ENCODE peak calls at places on chromosome 7, in five cellular contexts. K is lower leg skin, F is AG04450, N is Calu3, L is AG09319. J is an unnamed sample.

GRCh38 chr7:44685723-44686122 is 62.9 kb upstream of the ZMIZ2 start:
- DNase-seq in K (no peak), F (no peak), N (no peak), L (no peak), J (no peak)

GRCh38 chr7:151390594-151391357 is 19.1 kb downstream of the WDR86 start:
- DNase-seq in K (no peak), F (no peak), N (no peak), L (no peak), J (no peak)

GRCh38 chr7:36686499-36686898 is 37.8 kb downstream of the AOAH start:
- DNase-seq in K (no peak), F (no peak), N (peak; percentile 28), L (no peak), J (no peak)

GRCh38 chr7:157684157-157684595 is 347.4 kb downstream of the DNAJB6 start:
- DNase-seq in K (peak; percentile 57), F (no peak), N (no peak), L (no peak), J (peak; percentile 6)

GRCh38 chr7:121288894-121289293 is 39.9 kb upstream of the WNT16 start:
- DNase-seq in K (no peak), F (peak; percentile 58), N (no peak), L (peak; percentile 43), J (no peak)

GRCh38 chr7:23680417-23681405 is 712 bp downstream of the FAM221A start:
- DNase-seq in K (peak; percentile 89), F (no peak), N (peak; percentile 89), L (no peak), J (peak; percentile 52)

GRCh38 chr7:33237034-33237433 is 107.7 kb downstream of the BBS9 start:
- DNase-seq in K (no peak), F (no peak), N (no peak), L (no peak), J (no peak)

GRCh38 chr7:149780056-149780455 is 6.7 kb upstream of the ZNF467 start:
- DNase-seq in K (no peak), F (no peak), N (no peak), L (no peak), J (no peak)

GRCh38 chr7:142528608-142529408 is 220.5 kb upstream of the PRSS1 start:
- DNase-seq in K (no peak), F (no peak), N (no peak), L (no peak), J (no peak)

GRCh38 chr7:110179037-110179436 is 911.9 kb upstream of the LRRN3 start:
- DNase-seq in K (no peak), F (no peak), N (no peak), L (no peak), J (no peak)

GRCh38 chr7:55971045-55971444 is 6.7 kb downstream of the NIPSNAP2 start:
- DNase-seq in K (peak; percentile 28), F (no peak), N (no peak), L (no peak), J (no peak)

GRCh38 chr7:120216947-120217346 is 56.0 kb upstream of the KCND2 start:
- DNase-seq in K (no peak), F (no peak), N (no peak), L (no peak), J (no peak)

GRCh38 chr7:98423043-98423442 is 22.2 kb upstream of the BAIAP2L1 start:
- DNase-seq in K (no peak), F (no peak), N (no peak), L (no peak), J (no peak)

GRCh38 chr7:40859076-40859475 is 724.3 kb downstream of the SUGCT start:
- DNase-seq in K (no peak), F (no peak), N (no peak), L (no peak), J (no peak)

GRCh38 chr7:29866490-29866930 is 60.2 kb downstream of the WIPF3 start:
- DNase-seq in K (no peak), F (no peak), N (no peak), L (no peak), J (peak; percentile 84)

GRCh38 chr7:36117201-36117840 is 35.7 kb upstream of the EEPD1 start:
- DNase-seq in K (no peak), F (no peak), N (no peak), L (no peak), J (no peak)

GRCh38 chr7:44580945-44581344 is 1.1 kb downstream of the TMED4 start:
- DNase-seq in K (peak; percentile 78), F (no peak), N (no peak), L (no peak), J (no peak)

GRCh38 chr7:52120908-52121307 is 804.3 kb upstream of the COBL start:
- DNase-seq in K (no peak), F (no peak), N (no peak), L (no peak), J (no peak)

GRCh38 chr7:80450621-80451308 is 61.1 kb downstream of the GNAT3 start:
- DNase-seq in K (no peak), F (no peak), N (no peak), L (no peak), J (no peak)

GRCh38 chr7:73577627-73578341 is 595 bp downstream of the TBL2 start:
- DNase-seq in K (no peak), F (no peak), N (no peak), L (no peak), J (no peak)

GRCh38 chr7:72309476-72309875 is 102.7 kb downstream of the CALN1 start:
- DNase-seq in K (no peak), F (no peak), N (no peak), L (no peak), J (peak; percentile 38)

GRCh38 chr7:143437568-143437967 is 5.7 kb upstream of the TAS2R60 start:
- DNase-seq in K (no peak), F (no peak), N (no peak), L (no peak), J (no peak)

GRCh38 chr7:122033641-122034040 is 110.4 kb downstream of the AASS start:
- DNase-seq in K (no peak), F (no peak), N (no peak), L (no peak), J (no peak)

GRCh38 chr7:4265676-4266075 is 416.4 kb upstream of the FOXK1 start:
- DNase-seq in K (peak; percentile 78), F (no peak), N (no peak), L (no peak), J (no peak)

GRCh38 chr7:69429817-69430501 is 168.3 kb upstream of the AUTS2 start:
- DNase-seq in K (no peak), F (no peak), N (no peak), L (no peak), J (peak; percentile 45)

J was measured in pons.